ENCODE peak calls at places on chromosomes 16 and 17, in five cellular contexts. F is amniotic stem cell; M is activated T-helper 1 cell treated with anti-CD3 and anti-CD28 coated beads, Interleukin-2, amount 50 U/mL, for 16 hours; K is HTR-8/SVneo; C is stimulated activated CD8-positive, alpha-beta memory T cell treated with anti-CD3 and anti-CD28 coated beads, Interleukin-4, amount 100 ng/mL, for 1 hour. S is an unnamed sample.

GRCh38 chr17:31391496-31391949 is at the start of gene RAB11FIP4:
- DNase-seq in C (no peak), M (no peak), K (peak), F (no peak), S (no peak)

GRCh38 chr16:54540525-54541180 is 254.1 kb upstream of the IRX3 start:
- DNase-seq in F (no peak), C (no peak), M (no peak), K (no peak), S (no peak)

GRCh38 chr16:25614836-25615235 is 76.9 kb upstream of the HS3ST4 start:
- DNase-seq in F (no peak), K (no peak), C (no peak), M (no peak), S (no peak)

GRCh38 chr17:60039096-60039495 is 39.6 kb downstream of the HEATR6 start:
- DNase-seq in M (no peak), K (no peak), C (no peak), F (no peak), S (no peak)

GRCh38 chr16:71591917-71592316 is 15.0 kb upstream of the TAT start:
- DNase-seq in M (no peak), C (no peak), F (no peak), K (no peak), S (no peak)

GRCh38 chr16:66361604-66362135 is 4.8 kb upstream of the CDH5 start:
- DNase-seq in F (no peak), K (no peak), C (no peak), M (no peak), S (no peak)

GRCh38 chr17:50837286-50837979 is 2.0 kb downstream of the WFIKKN2 start:
- DNase-seq in M (no peak), F (no peak), K (no peak), C (no peak), S (no peak)

GRCh38 chr17:39939588-39940419 is 12.3 kb downstream of the LRRC3C start:
- DNase-seq in C (no peak), F (peak), M (no peak), K (peak), S (no peak)

GRCh38 chr17:57524790-57525543 is 220.1 kb downstream of the CCDC182 start:
- DNase-seq in F (no peak), C (no peak), M (no peak), K (no peak), S (no peak)

GRCh38 chr16:56203052-56203451 is 11.8 kb downstream of the GNAO1 start:
- DNase-seq in F (no peak), K (peak), C (no peak), M (no peak), S (no peak)

GRCh38 chr16:719815-720506 is 985 bp upstream of the ANTKMT start:
- DNase-seq in C (no peak), K (no peak), F (no peak), M (no peak), S (no peak)

GRCh38 chr16:986925-987581 is 5.5 kb downstream of the SOX8 start:
- DNase-seq in C (no peak), F (no peak), K (no peak), M (no peak), S (no peak)

GRCh38 chr17:48457080-48457836 is 27.2 kb upstream of the SKAP1 start:
- DNase-seq in C (no peak), F (no peak), M (peak), K (peak), S (peak)

GRCh38 chr17:77459018-77459755 is 318.4 kb downstream of the SEC14L1 start:
- DNase-seq in F (no peak), K (no peak), C (no peak), M (no peak), S (no peak)

GRCh38 chr17:45705123-45706009 is 78.8 kb upstream of the CRHR1 start:
- DNase-seq in F (no peak), M (no peak), K (peak), C (no peak), S (no peak)

GRCh38 chr17:76179496-76180467 is 38.7 kb upstream of the FOXJ1 start:
- DNase-seq in M (no peak), C (no peak), F (no peak), K (no peak), S (no peak)

GRCh38 chr16:30786115-30786935 is 680 bp downstream of the ZNF629 start:
- DNase-seq in F (no peak), M (no peak), C (no peak), K (peak), S (no peak)

GRCh38 chr17:3750926-3751325 is 27.2 kb downstream of the HASPIN start:
- DNase-seq in K (no peak), M (peak), C (no peak), F (no peak), S (no peak)

GRCh38 chr16:50611995-50612848 is 64.0 kb downstream of the NKD1 start:
- DNase-seq in F (no peak), M (no peak), C (no peak), K (no peak), S (no peak)

GRCh38 chr16:11254913-11255736 is 879 bp downstream of the SOCS1 start:
- DNase-seq in C (no peak), M (peak), F (peak), K (no peak), S (no peak)

GRCh38 chr16:47574091-47575054 is 113.2 kb downstream of the PHKB start:
- DNase-seq in M (no peak), K (no peak), C (no peak), F (no peak), S (peak)

GRCh38 chr17:11499881-11500280 is 98.4 kb upstream of the DNAH9 start:
- DNase-seq in K (no peak), C (no peak), F (no peak), M (no peak), S (no peak)

GRCh38 chr16:72785886-72786285 is 262.0 kb downstream of the ZFHX3 start:
- DNase-seq in M (no peak), K (no peak), F (no peak), C (no peak), S (no peak)

GRCh38 chr17:1769826-1770477 is 8.1 kb downstream of the SERPINF1 start:
- DNase-seq in K (no peak), M (no peak), C (no peak), F (no peak), S (no peak)

GRCh38 chr16:11781773-11782172 is 15.3 kb downstream of the ZC3H7A start:
- DNase-seq in C (no peak), K (no peak), M (no peak), F (no peak), S (no peak)

GRCh38 chr17:51657224-51657623 is 396.9 kb downstream of the UTP18 start:
- DNase-seq in C (no peak), F (no peak), M (no peak), K (no peak), S (no peak)

GRCh38 chr16:29745853-29746345 is at the start of gene C16orf54:
- DNase-seq in M (peak), K (no peak), C (peak), F (no peak), S (no peak)

S was measured in astrocyte of the cerebellum.